ENCODE peak calls at places on chromosomes 1 and 21, in eight cellular contexts. S is activated naive CD4-positive, alpha-beta T cell; N is SW480; E is GM12892; U is fibroblast of the conjunctiva; H is upper lobe of right lung; L is NB4; O is ascending aorta. C is an unnamed sample.

GRCh38 chr1:8860738-8861516 is 17.6 kb downstream of the ENO1 start:
- DNase-seq in H (no peak), O (no peak), U (no peak), N (no peak), L (no peak), E (no peak), S (no peak), C (no peak)

GRCh38 chr1:197913495-197914276 is 3.5 kb upstream of the LHX9 start:
- DNase-seq in L (no peak), O (no peak), E (no peak), N (no peak), U (no peak), S (no peak), H (no peak), C (no peak)

GRCh38 chr1:180580237-180580636 is 21.5 kb downstream of the OVAAL start:
- DNase-seq in E (no peak), L (no peak), U (no peak), S (no peak), H (no peak), O (no peak), N (no peak), C (no peak)

GRCh38 chr1:69433073-69433472 is 134.6 kb upstream of the LRRC7 start:
- DNase-seq in O (no peak), L (no peak), E (no peak), S (no peak), H (no peak), U (no peak), N (peak), C (no peak)

GRCh38 chr1:110455151-110455550 is 4.2 kb downstream of the PROK1 start:
- DNase-seq in H (no peak), E (no peak), N (no peak), O (no peak), S (no peak), L (no peak), U (no peak), C (no peak)

GRCh38 chr1:185352067-185352466 is 35.0 kb upstream of the IVNS1ABP start:
- DNase-seq in O (no peak), L (no peak), S (no peak), E (no peak), U (no peak), H (no peak), N (no peak), C (no peak)

GRCh38 chr1:16289959-16290358 is 53.0 kb upstream of the CPLANE2 start:
- DNase-seq in N (no peak), U (no peak), H (no peak), E (no peak), S (no peak), L (no peak), O (peak), C (no peak)

GRCh38 chr21:17492415-17493168 is 20.3 kb upstream of the CXADR start:
- DNase-seq in O (no peak), E (no peak), U (no peak), H (no peak), N (no peak), S (no peak), L (no peak), C (no peak)

GRCh38 chr1:38489844-38490270 is 369.7 kb downstream of the RRAGC start:
- DNase-seq in N (peak), H (no peak), L (peak), O (no peak), U (no peak), S (peak), E (peak), C (no peak)

GRCh38 chr1:169538998-169539871 is 47.0 kb downstream of the F5 start:
- DNase-seq in H (no peak), L (no peak), E (no peak), O (no peak), U (peak), N (peak), S (no peak), C (no peak)

GRCh38 chr1:181104790-181105133 is 16.3 kb downstream of the IER5 start:
- DNase-seq in E (no peak), U (no peak), S (peak), N (no peak), O (no peak), H (peak), L (peak), C (no peak)